ENCODE peak calls at places on chromosomes 11 and 22, in eight cellular contexts. B, Q, W, K, A, S, L and V are unnamed samples.

GRCh38 chr11:74485868-74486267 is 7.7 kb downstream of the LIPT2 start:
- DNase-seq in B (no peak), Q (no peak), W (no peak), K (no peak), A (no peak), S (no peak), L (no peak), V (no peak)

GRCh38 chr11:848380-848931 is 5.8 kb downstream of the TSPAN4 start:
- DNase-seq in B (no peak), Q (peak), W (no peak), K (peak), A (peak), S (no peak), L (peak), V (no peak)

GRCh38 chr22:46812034-46812605 is 49.7 kb downstream of the TBC1D22A start:
- DNase-seq in B (no peak), Q (no peak), W (no peak), K (no peak), A (no peak), S (no peak), L (no peak), V (no peak)

GRCh38 chr11:66011239-66011784 is 496 bp upstream of the CST6 start:
- DNase-seq in B (peak), Q (no peak), W (no peak), K (no peak), A (no peak), S (peak), L (no peak), V (no peak)

GRCh38 chr22:20442485-20443284 is 5.1 kb upstream of the SCARF2 start:
- DNase-seq in B (no peak), Q (no peak), W (no peak), K (peak), A (no peak), S (no peak), L (no peak), V (no peak)

GRCh38 chr11:65279713-65280459 is 18.1 kb downstream of the POLA2 start:
- DNase-seq in B (peak), Q (peak), W (no peak), K (no peak), A (no peak), S (no peak), L (no peak), V (no peak)

GRCh38 chr22:40176921-40177737 is 596 bp upstream of the TNRC6B start:
- DNase-seq in B (peak), Q (peak), W (peak), K (peak), A (peak), S (peak), L (peak), V (no peak)

GRCh38 chr22:48103126-48103875 is 1340.9 kb downstream of the TBC1D22A start:
- DNase-seq in B (no peak), Q (no peak), W (no peak), K (no peak), A (no peak), S (no peak), L (no peak), V (no peak)

GRCh38 chr22:45638834-45639746 is 32.5 kb upstream of the ATXN10 start:
- DNase-seq in B (peak), Q (no peak), W (peak), K (no peak), A (no peak), S (no peak), L (no peak), V (no peak)

GRCh38 chr11:19447150-19447566 is 206.4 kb upstream of the E2F8 start:
- DNase-seq in B (peak), Q (no peak), W (no peak), K (no peak), A (no peak), S (no peak), L (no peak), V (no peak)

GRCh38 chr11:44862546-44863101 is 88.1 kb downstream of the TP53I11 start:
- DNase-seq in B (peak), Q (no peak), W (no peak), K (no peak), A (no peak), S (no peak), L (no peak), V (no peak)

GRCh38 chr11:47071871-47072270 is 104.8 kb downstream of the ARFGAP2 start:
- DNase-seq in B (no peak), Q (no peak), W (no peak), K (no peak), A (no peak), S (no peak), L (no peak), V (no peak)